ENCODE peak calls at places on chromosomes 11 and 22, in nine cellular contexts. G is transverse colon, P is esophagus muscularis mucosa, E is K562, U is cardiac muscle cell, V is HCT116, C is prostate gland, F is H9, R is DND-41. D is an unnamed sample.
A peak's percentile ranks its signal among the peaks of the same experiment; 100 is the strongest.

GRCh38 chr11:59025097-59025496 is 61.0 kb upstream of the GLYATL1B start:
- DNase-seq in C (peak; percentile 87), R (no peak), E (no peak), V (no peak), P (no peak), F (no peak), U (no peak), G (peak; percentile 16), D (no peak)

GRCh38 chr22:25153961-25154685 is 45.5 kb upstream of the CRYBB3 start:
- DNase-seq in F (no peak), G (peak; percentile 80), R (no peak), P (no peak), C (peak; percentile 98), U (peak; percentile 24), E (no peak), V (no peak), D (no peak)

GRCh38 chr11:102630598-102631448 is 5.7 kb upstream of the MMP20 start:
- DNase-seq in F (no peak), E (no peak), P (peak; percentile 82), V (no peak), R (no peak), G (no peak), C (no peak), U (no peak), D (no peak)

GRCh38 chr22:44587004-44587793 is 89.2 kb upstream of the RTL6 start:
- DNase-seq in E (no peak), F (no peak), R (peak; percentile 9), U (no peak), C (no peak), V (no peak), P (no peak), G (no peak), D (no peak)

GRCh38 chr22:36862251-36863242 is 1.7 kb downstream of the NCF4 start:
- DNase-seq in G (peak; percentile 66), V (no peak), E (no peak), P (no peak), R (no peak), F (no peak), U (no peak), C (no peak), D (no peak)

GRCh38 chr11:130181295-130182272 is 22.0 kb downstream of the ST14 start:
- DNase-seq in U (peak; percentile 56), G (peak; percentile 84), E (no peak), P (no peak), V (no peak), F (no peak), R (no peak), C (peak; percentile 59), D (no peak)

GRCh38 chr22:44888491-44888941 is 121.3 kb downstream of the PHF21B start:
- DNase-seq in F (peak; percentile 82), E (no peak), C (no peak), U (no peak), G (no peak), V (no peak), R (no peak), P (no peak), D (no peak)

GRCh38 chr11:122405788-122406341 is 249.7 kb upstream of the UBASH3B start:
- DNase-seq in C (no peak), R (no peak), G (no peak), P (no peak), V (no peak), U (no peak), E (no peak), F (no peak), D (no peak)

GRCh38 chr11:119148855-119149370 is at the start of gene ABCG4:
- DNase-seq in P (no peak), F (peak; percentile 44), E (no peak), G (no peak), R (peak; percentile 26), U (peak; percentile 50), V (no peak), C (no peak), D (no peak)

GRCh38 chr22:25563757-25564319 is 637 bp upstream of the GRK3 start:
- DNase-seq in U (no peak), G (peak; percentile 28), V (no peak), R (no peak), E (peak; percentile 8), P (no peak), C (no peak), F (no peak), D (no peak)

GRCh38 chr11:78370406-78371172 is 47.0 kb downstream of the GAB2 start:
- DNase-seq in V (no peak), F (no peak), G (no peak), E (no peak), C (no peak), P (no peak), U (no peak), R (no peak), D (no peak)

GRCh38 chr11:11499300-11499699 is 122.5 kb downstream of the GALNT18 start:
- DNase-seq in G (no peak), P (no peak), E (no peak), F (no peak), C (no peak), R (no peak), U (no peak), V (no peak), D (no peak)

GRCh38 chr11:86990520-86990919 is 35.3 kb upstream of the FZD4 start:
- DNase-seq in E (no peak), U (peak; percentile 36), C (no peak), V (peak; percentile 22), R (no peak), P (no peak), F (no peak), G (no peak), D (no peak)

GRCh38 chr11:12074529-12075195 is 35.7 kb upstream of the MICAL2 start:
- DNase-seq in R (no peak), U (no peak), F (no peak), G (no peak), E (no peak), V (no peak), P (no peak), C (no peak), D (no peak)

GRCh38 chr22:26170795-26171194 is 1.5 kb downstream of the SEZ6L start:
- DNase-seq in C (no peak), G (no peak), U (peak; percentile 85), F (peak; percentile 67), E (peak; percentile 24), R (peak; percentile 30), P (no peak), V (no peak), D (no peak)

GRCh38 chr11:117654281-117654680 is 142.7 kb downstream of the DSCAML1 start:
- DNase-seq in R (no peak), U (no peak), C (no peak), V (no peak), E (no peak), F (no peak), G (no peak), P (no peak), D (no peak)

GRCh38 chr11:69164824-69165223 is 9.1 kb downstream of the SMIM38 start:
- DNase-seq in C (no peak), E (no peak), G (no peak), R (no peak), V (no peak), U (no peak), P (no peak), F (no peak), D (no peak)

GRCh38 chr11:69163842-69164241 is 8.1 kb downstream of the SMIM38 start:
- DNase-seq in E (no peak), P (no peak), V (no peak), C (no peak), R (no peak), F (no peak), G (no peak), U (no peak), D (no peak)

GRCh38 chr11:69160296-69161116 is 4.8 kb downstream of the SMIM38 start:
- DNase-seq in E (peak; percentile 48), C (no peak), R (no peak), V (no peak), F (no peak), U (no peak), P (no peak), G (no peak), D (no peak)

GRCh38 chr11:69161117-69161407 is 5.3 kb downstream of the SMIM38 start:
- DNase-seq in E (no peak), P (no peak), G (no peak), V (no peak), C (no peak), U (no peak), R (no peak), F (no peak), D (no peak)

GRCh38 chr11:69162505-69162904 is 6.8 kb downstream of the SMIM38 start:
- DNase-seq in G (no peak), E (no peak), U (no peak), P (no peak), C (no peak), F (no peak), V (no peak), R (no peak), D (no peak)
- H3K27ac ChIP-seq in G (no peak overlapping the region), E (no peak overlapping the region), U (no peak overlapping the region), P (no peak overlapping the region), C (no peak overlapping the region), F (no peak overlapping the region), V (no peak overlapping the region), R (no peak overlapping the region), D (no peak overlapping the region)

DNA sequence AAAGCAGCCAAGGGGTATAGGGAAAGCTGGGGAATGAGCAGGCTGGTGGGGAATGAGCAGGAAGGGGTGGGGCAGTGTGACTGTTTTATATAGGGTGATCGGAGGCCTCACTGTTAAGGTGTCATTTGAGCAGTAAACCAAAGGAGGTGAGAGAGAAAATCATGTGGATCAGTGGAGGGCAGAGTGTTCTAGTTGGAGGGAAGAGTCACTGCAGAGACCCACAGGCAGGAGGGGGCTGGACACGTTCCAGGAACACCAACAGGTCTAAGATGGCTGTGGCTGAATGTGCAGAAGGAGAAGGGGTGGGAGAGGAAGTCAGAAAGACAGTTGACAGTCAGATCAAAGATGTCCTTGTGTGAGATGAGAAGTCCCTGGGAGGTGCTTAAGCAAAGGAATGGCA is 103.8 kb downstream of the ENTHD1 start:
- DNase-seq in P (no peak), E (peak; percentile 25), V (no peak), R (peak; percentile 47), U (no peak), G (peak; percentile 66), F (no peak), C (no peak), D (no peak)
- H3K27ac ChIP-seq in P (no peak overlapping the region), E (no peak overlapping the region), V (no peak overlapping the region), R (peak overlapping the region; percentile 57), U (no peak overlapping the region), G (peak overlapping the region; percentile 62), F (no peak overlapping the region), C (no peak overlapping the region), D (no peak overlapping the region)

DNA sequence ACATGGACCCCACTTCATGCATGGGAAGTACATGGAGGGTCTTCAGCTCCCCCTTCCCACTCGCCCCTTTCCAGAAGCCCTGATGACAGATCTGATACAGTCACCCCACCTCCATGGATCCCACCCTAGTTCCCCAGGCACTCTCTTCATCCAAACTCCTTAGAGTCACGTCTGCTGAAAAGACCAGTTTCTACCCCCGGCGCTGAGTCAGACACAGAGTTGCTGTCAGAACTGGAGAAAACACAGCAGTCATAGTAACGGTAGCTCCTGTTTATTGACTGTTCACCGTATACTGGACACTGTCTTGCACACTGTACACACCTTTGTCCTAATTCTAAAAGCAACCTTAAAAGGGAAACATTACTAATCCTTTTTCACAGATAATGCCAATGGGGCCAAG is 29.1 kb downstream of the DRD2 start:
- DNase-seq in R (no peak), G (no peak), V (no peak), C (no peak), P (no peak), F (no peak), U (no peak), E (no peak), D (no peak)
- H3K27ac ChIP-seq in R (no peak overlapping the region), G (no peak overlapping the region), V (no peak overlapping the region), C (no peak overlapping the region), P (no peak overlapping the region), F (no peak overlapping the region), U (no peak overlapping the region), E (no peak overlapping the region), D (no peak overlapping the region)

GRCh38 chr22:47783433-47784366 is 1021.2 kb downstream of the TBC1D22A start:
- DNase-seq in R (no peak), V (no peak), G (no peak), U (no peak), P (peak; percentile 62), E (no peak), F (peak; percentile 69), C (no peak), D (no peak)
- H3K27ac ChIP-seq in R (no peak overlapping the region), V (no peak overlapping the region), G (no peak overlapping the region), U (no peak overlapping the region), P (no peak overlapping the region), E (no peak overlapping the region), F (no peak overlapping the region), C (no peak overlapping the region), D (no peak overlapping the region)

D was measured in CD8-positive, alpha-beta T cell.